ENCODE peak calls at places on chromosome 19, in seven cellular contexts. One of them, this sample, is unnamed.

GRCh38 chr19:56142897-56143434 is 1.9 kb downstream of the ZNF444 start:
- DNase-seq in heart right ventricle: no peak
- DNase-seq in uterus: no peak
- DNase-seq in A549: no peak
- DNase-seq in upper lobe of right lung: no peak
- DNase-seq in ovary: no peak
- DNase-seq in left lung: no peak
- DNase-seq in this sample: no peak

GRCh38 chr19:44792286-44792685 is 14.6 kb downstream of the CBLC start:
- DNase-seq in left lung: no peak
- DNase-seq in uterus: no peak
- DNase-seq in ovary: no peak
- DNase-seq in heart right ventricle: no peak
- DNase-seq in upper lobe of right lung: no peak
- DNase-seq in A549: no peak
- DNase-seq in this sample: no peak

GRCh38 chr19:50383307-50383851 is 768 bp upstream of the POLD1 start:
- DNase-seq in ovary: no peak
- DNase-seq in uterus: no peak
- DNase-seq in A549: no peak
- DNase-seq in left lung: no peak
- DNase-seq in heart right ventricle: no peak
- DNase-seq in upper lobe of right lung: no peak
- DNase-seq in this sample: no peak

GRCh38 chr19:10104665-10105221 is 1.4 kb upstream of the PPAN start:
- DNase-seq in left lung: peak; percentile 55
- DNase-seq in uterus: no peak
- DNase-seq in A549: no peak
- DNase-seq in heart right ventricle: no peak
- DNase-seq in ovary: no peak
- DNase-seq in upper lobe of right lung: no peak
- DNase-seq in this sample: peak; percentile 87

GRCh38 chr19:58229255-58229639 is 533 bp downstream of the ZNF544 start:
- DNase-seq in left lung: peak; percentile 56
- DNase-seq in uterus: no peak
- DNase-seq in ovary: no peak
- DNase-seq in upper lobe of right lung: no peak
- DNase-seq in heart right ventricle: no peak
- DNase-seq in A549: peak; percentile 56
- DNase-seq in this sample: no peak

GRCh38 chr19:11373166-11373884 is 1.1 kb upstream of the SWSAP1 start:
- DNase-seq in heart right ventricle: no peak
- DNase-seq in ovary: no peak
- DNase-seq in upper lobe of right lung: peak; percentile 74
- DNase-seq in A549: no peak
- DNase-seq in left lung: no peak
- DNase-seq in uterus: no peak
- DNase-seq in this sample: no peak

GRCh38 chr19:4914736-4915501 is 5.6 kb downstream of the UHRF1 start:
- DNase-seq in A549: peak; percentile 73
- DNase-seq in ovary: no peak
- DNase-seq in upper lobe of right lung: no peak
- DNase-seq in left lung: peak; percentile 83
- DNase-seq in heart right ventricle: no peak
- DNase-seq in uterus: no peak
- DNase-seq in this sample: peak; percentile 88

GRCh38 chr19:11268783-11269267 is 6.5 kb upstream of the DOCK6 start:
- DNase-seq in upper lobe of right lung: no peak
- DNase-seq in heart right ventricle: peak; percentile 76
- DNase-seq in ovary: peak; percentile 87
- DNase-seq in A549: peak; percentile 25
- DNase-seq in uterus: peak; percentile 85
- DNase-seq in left lung: no peak
- DNase-seq in this sample: peak; percentile 80

DNA sequence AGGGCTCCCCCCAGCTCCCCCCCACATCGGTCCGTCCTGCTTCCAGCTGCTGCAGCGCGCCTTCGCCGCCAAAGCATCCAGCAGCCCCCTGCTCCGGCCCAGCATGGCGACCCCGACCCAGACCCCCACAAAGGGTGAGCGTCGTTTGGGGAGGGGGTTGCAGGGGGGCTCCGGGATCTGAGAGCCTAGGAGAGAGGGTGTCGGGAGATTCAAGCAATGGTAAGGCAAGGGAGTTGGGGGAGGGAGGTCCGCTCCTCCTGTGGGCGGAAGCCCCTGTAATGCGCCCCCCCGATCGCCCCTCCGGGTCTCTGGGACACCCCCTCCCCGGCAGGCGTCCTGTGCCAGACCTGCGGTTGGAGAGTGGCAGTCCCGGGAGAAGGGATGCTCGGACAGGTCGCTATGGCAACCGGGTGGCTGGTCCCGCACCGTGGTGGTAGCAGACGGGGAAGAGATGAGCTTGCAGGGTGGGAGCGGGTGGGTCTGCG is at the start of gene FXYD7:
- DNase-seq in left lung: no peak
- DNase-seq in ovary: peak; percentile 62
- DNase-seq in uterus: peak; percentile 51
- DNase-seq in upper lobe of right lung: no peak
- DNase-seq in A549: no peak
- DNase-seq in heart right ventricle: peak; percentile 38
- DNase-seq in this sample: no peak
- TF ChIP-seq CTCF in left lung: peak; percentile 21
- TF ChIP-seq CTCF in ovary: no peak
- TF ChIP-seq CTCF in uterus: no peak
- TF ChIP-seq CTCF in upper lobe of right lung: peak; percentile 21
- TF ChIP-seq CTCF in A549: peak; percentile 1
- TF ChIP-seq CTCF in heart right ventricle: no peak
- TF ChIP-seq CTCF in this sample: peak; percentile 43

GRCh38 chr19:14370169-14370998 is 10.9 kb upstream of the ADGRE5 start:
- DNase-seq in left lung: no peak
- DNase-seq in heart right ventricle: no peak
- DNase-seq in uterus: no peak
- DNase-seq in ovary: no peak
- DNase-seq in A549: no peak
- DNase-seq in upper lobe of right lung: no peak
- DNase-seq in this sample: peak; percentile 89

GRCh38 chr19:14375055-14375581 is 6.1 kb upstream of the ADGRE5 start:
- DNase-seq in left lung: peak; percentile 89
- DNase-seq in ovary: no peak
- DNase-seq in heart right ventricle: peak; percentile 35
- DNase-seq in upper lobe of right lung: peak; percentile 83
- DNase-seq in uterus: peak; percentile 56
- DNase-seq in A549: no peak
- DNase-seq in this sample: peak; percentile 94

GRCh38 chr19:14378890-14379289 is 2.4 kb upstream of the ADGRE5 start:
- DNase-seq in heart right ventricle: no peak
- DNase-seq in uterus: no peak
- DNase-seq in upper lobe of right lung: no peak
- DNase-seq in ovary: no peak
- DNase-seq in left lung: no peak
- DNase-seq in A549: no peak
- DNase-seq in this sample: no peak

GRCh38 chr19:14371321-14371821 is 9.9 kb upstream of the ADGRE5 start:
- DNase-seq in A549: no peak
- DNase-seq in upper lobe of right lung: no peak
- DNase-seq in uterus: peak; percentile 91
- DNase-seq in heart right ventricle: no peak
- DNase-seq in left lung: no peak
- DNase-seq in ovary: no peak
- DNase-seq in this sample: no peak

GRCh38 chr19:14375582-14376291 is 5.5 kb upstream of the ADGRE5 start:
- DNase-seq in left lung: no peak
- DNase-seq in A549: no peak
- DNase-seq in ovary: no peak
- DNase-seq in heart right ventricle: peak; percentile 65
- DNase-seq in uterus: peak; percentile 81
- DNase-seq in upper lobe of right lung: no peak
- DNase-seq in this sample: peak; percentile 84
- H3K4me1 ChIP-seq in left lung: peaks cover 84% of the 10 kb centered on the region
- H3K4me1 ChIP-seq in A549: peaks cover 4% of the 10 kb centered on the region
- H3K4me1 ChIP-seq in ovary: peaks cover 4% of the 10 kb centered on the region
- H3K4me1 ChIP-seq in heart right ventricle: peaks cover 45% of the 10 kb centered on the region
- H3K4me1 ChIP-seq in uterus: peaks cover 2% of the 10 kb centered on the region
- H3K4me1 ChIP-seq in upper lobe of right lung: peaks cover 62% of the 10 kb centered on the region
- H3K4me1 ChIP-seq in this sample: peaks cover 93% of the 10 kb centered on the region

DNA sequence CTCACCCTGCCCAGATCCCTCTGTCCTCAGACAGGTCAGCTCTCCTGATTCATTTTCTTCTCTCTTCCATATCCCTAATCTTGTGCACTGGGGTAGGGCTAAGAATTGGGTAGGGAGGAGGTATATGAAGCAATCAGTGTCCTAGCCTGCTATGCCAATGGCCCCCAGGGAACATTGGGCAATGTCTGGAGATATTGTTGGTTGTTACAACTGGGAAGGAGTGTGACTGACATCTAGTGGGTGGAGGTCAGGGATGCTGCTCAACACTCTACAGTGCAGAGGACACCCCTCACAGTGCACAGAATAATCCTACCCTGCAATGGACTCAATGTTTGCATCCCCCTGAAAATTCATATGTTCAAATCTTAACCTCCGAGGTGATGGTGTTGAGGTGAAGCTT is 57.5 kb downstream of the CPAMD8 start:
- DNase-seq in uterus: no peak
- DNase-seq in A549: peak; percentile 23
- DNase-seq in heart right ventricle: no peak
- DNase-seq in left lung: no peak
- DNase-seq in ovary: no peak
- DNase-seq in upper lobe of right lung: peak; percentile 3
- DNase-seq in this sample: no peak
- TF ChIP-seq CTCF in uterus: no peak
- TF ChIP-seq CTCF in A549: no peak
- TF ChIP-seq CTCF in heart right ventricle: no peak
- TF ChIP-seq CTCF in left lung: no peak
- TF ChIP-seq CTCF in ovary: no peak
- TF ChIP-seq CTCF in upper lobe of right lung: peak; percentile 33
- TF ChIP-seq CTCF in this sample: no peak

DNA sequence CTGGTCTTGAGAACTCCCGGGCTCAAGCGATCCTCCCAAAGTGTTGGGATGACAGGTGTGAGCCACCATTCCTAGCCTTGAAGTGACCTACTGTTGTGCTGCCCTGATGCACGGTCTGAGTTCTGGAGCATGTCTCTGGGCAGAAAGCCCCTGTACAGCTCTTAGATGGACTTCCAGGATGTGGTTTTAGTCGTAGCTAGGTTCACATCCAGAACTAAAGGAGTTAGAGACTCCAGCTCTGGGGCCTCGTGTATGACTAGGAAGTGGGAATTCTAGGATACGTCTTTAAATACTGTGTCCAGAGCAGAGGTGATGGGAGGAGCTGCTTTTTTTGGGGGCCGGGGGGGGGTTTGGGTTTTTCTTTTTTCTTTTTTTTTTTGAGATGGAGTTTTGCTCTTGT is 12.2 kb downstream of the UPF1 start:
- DNase-seq in ovary: no peak
- DNase-seq in uterus: no peak
- DNase-seq in A549: no peak
- DNase-seq in upper lobe of right lung: no peak
- DNase-seq in left lung: no peak
- DNase-seq in heart right ventricle: no peak
- DNase-seq in this sample: no peak
- H3K4me1 ChIP-seq in ovary: peaks cover 48% of the 10 kb centered on the region
- H3K4me1 ChIP-seq in uterus: peaks cover 14% of the 10 kb centered on the region
- H3K4me1 ChIP-seq in A549: peaks cover 4% of the 10 kb centered on the region
- H3K4me1 ChIP-seq in upper lobe of right lung: peaks cover 75% of the 10 kb centered on the region
- H3K4me1 ChIP-seq in left lung: peaks cover 95% of the 10 kb centered on the region
- H3K4me1 ChIP-seq in heart right ventricle: peaks cover 93% of the 10 kb centered on the region
- H3K4me1 ChIP-seq in this sample: peaks cover 92% of the 10 kb centered on the region

DNA sequence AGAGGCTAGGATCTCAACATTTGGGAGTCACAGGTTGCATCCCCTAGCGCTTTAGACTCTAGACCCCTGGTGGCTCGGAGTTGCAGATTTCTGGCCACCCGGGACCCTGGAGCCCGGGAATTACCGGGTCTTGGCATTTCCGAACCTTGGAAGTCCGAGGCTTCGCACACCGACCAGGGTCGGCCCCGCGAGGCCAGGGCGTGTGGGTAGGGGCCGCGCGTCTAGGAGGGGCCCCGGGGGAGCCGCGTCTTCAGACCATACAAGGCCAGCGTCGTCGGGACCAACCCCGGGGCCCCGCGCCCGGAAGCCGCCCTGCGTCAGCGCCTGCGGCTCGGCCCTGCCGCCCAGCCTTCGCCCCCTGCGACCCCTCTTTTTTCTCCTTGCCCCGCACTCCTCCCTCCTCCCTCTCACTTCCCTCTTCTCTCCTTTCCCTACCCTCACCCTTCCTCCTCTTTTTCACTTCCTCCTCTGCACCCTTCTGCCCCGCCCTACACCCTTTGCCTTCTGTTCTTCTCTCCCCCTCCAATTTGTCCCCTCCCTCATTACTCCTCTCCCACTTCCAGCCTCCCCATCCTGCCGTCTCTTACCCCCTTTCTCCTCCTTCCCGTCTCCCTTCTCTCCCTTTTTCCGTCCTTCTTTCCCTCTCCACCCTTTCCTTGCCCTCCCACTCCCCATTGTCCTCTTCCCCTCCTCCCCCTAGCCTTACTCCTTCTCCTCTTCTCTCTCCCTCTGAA is 2.4 kb upstream of the PLEKHG2 start:
- DNase-seq in left lung: peak; percentile 93
- DNase-seq in heart right ventricle: peak; percentile 87
- DNase-seq in uterus: peak; percentile 85
- DNase-seq in upper lobe of right lung: peak; percentile 92
- DNase-seq in ovary: peak; percentile 93
- DNase-seq in A549: peak; percentile 75
- DNase-seq in this sample: peak; percentile 95
- TF ChIP-seq CTCF in left lung: no peak
- TF ChIP-seq CTCF in heart right ventricle: no peak
- TF ChIP-seq CTCF in uterus: peak; percentile 34
- TF ChIP-seq CTCF in upper lobe of right lung: no peak
- TF ChIP-seq CTCF in ovary: no peak
- TF ChIP-seq CTCF in A549: no peak
- TF ChIP-seq CTCF in this sample: no peak

This sample was measured in spleen.